ENCODE peak calls at places on chromosomes 13 and 19, in five cellular contexts. O is body of pancreas, B is heart left ventricle, M is lower leg skin, Q is uterus. Z is an unnamed sample.

GRCh38 chr19:18514800-18515682 is 6.8 kb downstream of the ELL start:
- DNase-seq in O (peak), B (peak), M (peak), Q (peak), Z (no peak)

GRCh38 chr13:110628477-110628793 is 13.1 kb downstream of the NAXD start:
- DNase-seq in O (no peak), B (no peak), M (no peak), Q (peak), Z (no peak)

GRCh38 chr19:8320564-8321066 is 560 bp downstream of the NDUFA7 start:
- DNase-seq in O (no peak), B (no peak), M (no peak), Q (no peak), Z (no peak)

GRCh38 chr19:55136399-55137102 is 12.5 kb downstream of the TNNT1 start:
- DNase-seq in O (no peak), B (no peak), M (no peak), Q (no peak), Z (no peak)

GRCh38 chr19:33446918-33447293 is 73.4 kb downstream of the CEBPG start:
- DNase-seq in O (no peak), B (no peak), M (no peak), Q (no peak), Z (peak)

GRCh38 chr13:96474158-96474606 is 384.3 kb downstream of the HS6ST3 start:
- DNase-seq in O (no peak), B (no peak), M (no peak), Q (no peak), Z (no peak)

GRCh38 chr13:100269837-100270236 is 180.9 kb downstream of the PCCA start:
- DNase-seq in O (peak), B (peak), M (peak), Q (peak), Z (no peak)

GRCh38 chr13:53683608-53684007 is 655.0 kb downstream of the OLFM4 start:
- DNase-seq in O (no peak), B (no peak), M (no peak), Q (no peak), Z (no peak)

GRCh38 chr13:91719033-91719432 is 320.6 kb downstream of the GPC5 start:
- DNase-seq in O (no peak), B (no peak), M (no peak), Q (no peak), Z (no peak)

GRCh38 chr19:9945319-9945966 is 9.1 kb upstream of the OLFM2 start:
- DNase-seq in O (peak), B (peak), M (peak), Q (peak), Z (peak)

GRCh38 chr19:22422220-22422619 is at the start of gene ZNF98:
- DNase-seq in O (peak), B (peak), M (no peak), Q (peak), Z (peak)

GRCh38 chr19:34711890-34712289 is 22.2 kb upstream of the ZNF181 start:
- DNase-seq in O (no peak), B (no peak), M (no peak), Q (no peak), Z (no peak)

GRCh38 chr13:40765602-40766001 is 5.4 kb downstream of the MRPS31 start:
- DNase-seq in O (no peak), B (no peak), M (no peak), Q (no peak), Z (no peak)

GRCh38 chr13:100392709-100393630 is 195.6 kb downstream of the GGACT start:
- DNase-seq in O (peak), B (peak), M (peak), Q (peak), Z (no peak)

GRCh38 chr13:32409561-32410440 is 18.1 kb downstream of the N4BP2L1 start:
- DNase-seq in O (peak), B (peak), M (no peak), Q (peak), Z (no peak)

GRCh38 chr19:11418518-11419506 is at the start of gene RGL3:
- DNase-seq in O (peak), B (peak), M (no peak), Q (no peak), Z (no peak)

GRCh38 chr13:113845723-113846638 is 17.9 kb downstream of the GAS6 start:
- DNase-seq in O (no peak), B (peak), M (no peak), Q (peak), Z (peak)

GRCh38 chr13:39587939-39588338 is 15.1 kb downstream of the LHFPL6 start:
- DNase-seq in O (no peak), B (no peak), M (no peak), Q (no peak), Z (no peak)

GRCh38 chr13:106284358-106284757 is 251.1 kb downstream of the EFNB2 start:
- DNase-seq in O (no peak), B (no peak), M (no peak), Q (no peak), Z (no peak)

GRCh38 chr19:19106061-19106551 is 32.2 kb downstream of the TMEM161A start:
- DNase-seq in O (no peak), B (no peak), M (no peak), Q (peak), Z (no peak)

GRCh38 chr19:16224266-16225045 is 26.7 kb downstream of the AP1M1 start:
- DNase-seq in O (no peak), B (no peak), M (no peak), Q (no peak), Z (no peak)

GRCh38 chr13:85993567-85993966 is 194.3 kb upstream of the SLITRK6 start:
- DNase-seq in O (no peak), B (no peak), M (no peak), Q (no peak), Z (no peak)

DNA sequence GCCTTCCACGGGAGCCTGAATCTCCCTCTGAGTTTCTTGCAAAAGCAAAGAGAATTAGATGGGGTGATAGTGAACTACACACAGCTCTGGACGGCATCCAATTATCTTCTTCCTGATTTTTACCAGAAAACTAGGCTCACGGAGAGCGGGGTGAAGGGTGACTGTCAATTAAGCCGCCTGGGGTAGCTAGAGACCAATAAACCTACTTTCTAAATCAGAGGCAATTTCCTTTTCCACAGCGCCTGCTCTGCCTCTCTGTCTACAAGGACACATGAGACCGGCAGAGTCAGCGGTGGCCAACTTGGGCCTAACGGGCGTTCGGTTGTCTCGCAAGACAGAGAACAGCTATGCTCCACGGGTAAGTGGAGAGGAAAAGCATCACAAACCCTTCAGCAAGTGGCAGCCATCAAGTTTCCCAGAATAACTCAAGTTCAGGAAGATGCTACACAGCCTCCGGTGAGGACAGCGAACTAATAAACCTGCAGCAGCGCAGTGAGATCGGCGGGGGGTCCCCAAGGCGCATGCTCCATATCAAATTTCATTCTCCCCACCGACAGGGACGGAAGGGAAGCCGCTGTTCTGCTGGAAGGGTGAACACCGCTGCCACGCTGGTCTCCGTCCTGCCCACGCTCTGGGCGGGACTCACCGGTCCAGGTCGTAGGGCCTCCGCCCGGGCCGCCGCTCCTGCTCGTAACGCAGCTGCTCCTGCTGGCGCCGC is 25.7 kb upstream of the TINCR start:
- DNase-seq in O (no peak), B (no peak), M (no peak), Q (no peak), Z (no peak)
- TF ChIP-seq CTCF in O (no peak), B (no peak), M (no peak), Q (no peak), Z (no peak)

GRCh38 chr19:20273951-20274578 is 107.1 kb downstream of the ZNF486 start:
- DNase-seq in O (no peak), B (no peak), M (no peak), Q (no peak), Z (no peak)

GRCh38 chr19:20273376-20273775 is 106.4 kb downstream of the ZNF486 start:
- DNase-seq in O (no peak), B (no peak), M (no peak), Q (no peak), Z (no peak)

GRCh38 chr19:20276011-20276738 is 109.2 kb downstream of the ZNF486 start:
- DNase-seq in O (no peak), B (no peak), M (no peak), Q (no peak), Z (no peak)

GRCh38 chr19:20269461-20269860 is 102.4 kb downstream of the ZNF486 start:
- DNase-seq in O (no peak), B (no peak), M (no peak), Q (no peak), Z (no peak)

GRCh38 chr19:20271215-20271926 is 104.4 kb downstream of the ZNF486 start:
- DNase-seq in O (no peak), B (no peak), M (no peak), Q (no peak), Z (no peak)
- TF ChIP-seq POLR2A in O (no peak), B (no peak), M (no peak), Q (no peak), Z (no peak)

GRCh38 chr19:1718382-1719315 is 34.7 kb upstream of the ONECUT3 start:
- DNase-seq in O (no peak), B (no peak), M (no peak), Q (no peak), Z (no peak)

GRCh38 chr19:1719519-1719918 is 33.8 kb upstream of the ONECUT3 start:
- DNase-seq in O (no peak), B (no peak), M (no peak), Q (no peak), Z (no peak)

GRCh38 chr19:1717200-1717969 is 35.9 kb upstream of the ONECUT3 start:
- DNase-seq in O (no peak), B (no peak), M (no peak), Q (no peak), Z (no peak)

GRCh38 chr19:1717970-1718264 is 35.4 kb upstream of the ONECUT3 start:
- DNase-seq in O (no peak), B (no peak), M (no peak), Q (no peak), Z (no peak)

DNA sequence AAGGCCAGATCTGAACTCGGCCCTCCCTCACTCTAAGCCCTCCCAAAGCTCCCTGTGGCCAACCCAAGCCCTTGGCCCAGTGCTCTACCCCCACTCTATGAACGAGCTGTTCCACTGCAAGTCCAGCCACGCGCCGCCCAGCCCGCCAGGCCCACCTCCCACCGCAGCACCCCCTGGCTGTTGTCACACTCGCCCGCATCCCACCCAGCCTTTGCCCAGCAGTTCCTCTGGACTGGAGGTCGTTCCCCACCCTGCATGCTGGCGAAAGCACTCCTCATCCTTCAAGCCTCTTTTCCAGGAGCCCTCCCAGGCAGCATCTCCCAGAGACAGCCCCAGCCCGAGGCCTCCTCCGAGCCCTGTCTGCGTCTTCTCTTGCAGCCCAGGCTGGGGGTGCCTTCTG is 33.1 kb upstream of the ONECUT3 start:
- DNase-seq in O (no peak), B (no peak), M (no peak), Q (no peak), Z (no peak)
- TF ChIP-seq CTCF in O (no peak), B (no peak), M (no peak), Q (no peak), Z (no peak)

GRCh38 chr19:39031368-39032163 is 783 bp downstream of the FBXO27 start:
- DNase-seq in O (peak), B (peak), M (peak), Q (peak), Z (peak)
- TF ChIP-seq POLR2A in O (no peak), B (no peak), M (no peak), Q (peak), Z (no peak)

GRCh38 chr13:24261566-24261965 is 47.8 kb upstream of the C1QTNF9 start:
- DNase-seq in O (no peak), B (no peak), M (no peak), Q (no peak), Z (no peak)
- TF ChIP-seq CTCF in O (no peak), B (no peak), M (no peak), Q (no peak), Z (no peak)

Z was measured in breast epithelium.